ENCODE peak calls at places on chromosomes 13 and 19, in nine cellular contexts. J, C, Q, P, V, F, B, L and K are unnamed samples.

GRCh38 chr13:41597348-41598041 is 140.1 kb downstream of the RGCC start:
- DNase-seq in J (no peak), C (no peak), Q (no peak), P (no peak), V (no peak), F (peak; percentile 37), B (no peak), L (no peak), K (no peak)

GRCh38 chr19:28934626-28935025 is 278.3 kb downstream of the UQCRFS1 start:
- DNase-seq in J (no peak), C (no peak), Q (no peak), P (no peak), V (no peak), F (peak; percentile 4), B (no peak), L (no peak), K (no peak)

GRCh38 chr13:72255908-72256307 is 388.9 kb upstream of the DACH1 start:
- DNase-seq in J (no peak), C (no peak), Q (no peak), P (no peak), V (peak; percentile 60), F (peak; percentile 51), B (no peak), L (peak; percentile 84), K (no peak)

GRCh38 chr13:101579291-101579802 is 126.9 kb downstream of the ITGBL1 start:
- DNase-seq in J (no peak), C (no peak), Q (no peak), P (no peak), V (peak; percentile 44), F (peak; percentile 65), B (no peak), L (no peak), K (no peak)

GRCh38 chr19:19628499-19629134 is 597 bp upstream of the LPAR2 start:
- DNase-seq in J (peak; percentile 39), C (no peak), Q (peak; percentile 68), P (no peak), V (peak; percentile 80), F (peak; percentile 72), B (peak; percentile 67), L (no peak), K (peak; percentile 77)

GRCh38 chr19:54391589-54392061 is 23.6 kb upstream of the TTYH1 start:
- DNase-seq in J (no peak), C (no peak), Q (no peak), P (no peak), V (no peak), F (no peak), B (no peak), L (no peak), K (no peak)

GRCh38 chr19:48102870-48103751 is 7.5 kb downstream of the PLA2G4C start:
- DNase-seq in J (no peak), C (no peak), Q (peak; percentile 66), P (no peak), V (peak; percentile 46), F (peak; percentile 35), B (peak; percentile 32), L (peak; percentile 71), K (no peak)

GRCh38 chr13:107342747-107343146 is 774.8 kb upstream of the ARGLU1 start:
- DNase-seq in J (no peak), C (no peak), Q (no peak), P (no peak), V (no peak), F (no peak), B (no peak), L (no peak), K (no peak)

GRCh38 chr19:28399187-28399586 is 813.8 kb downstream of the UQCRFS1 start:
- DNase-seq in J (no peak), C (no peak), Q (no peak), P (no peak), V (no peak), F (no peak), B (no peak), L (no peak), K (no peak)

GRCh38 chr13:81987159-81987558 is 1646.2 kb upstream of the SPRY2 start:
- DNase-seq in J (no peak), C (no peak), Q (no peak), P (no peak), V (no peak), F (no peak), B (no peak), L (peak; percentile 33), K (no peak)

GRCh38 chr19:19447536-19448237 is 42.2 kb downstream of the GATAD2A start:
- DNase-seq in J (no peak), C (no peak), Q (no peak), P (no peak), V (peak; percentile 18), F (no peak), B (no peak), L (no peak), K (no peak)

GRCh38 chr13:74966814-74967213 is 515.2 kb downstream of the TBC1D4 start:
- DNase-seq in J (no peak), C (no peak), Q (no peak), P (no peak), V (peak; percentile 51), F (peak; percentile 28), B (no peak), L (no peak), K (no peak)

GRCh38 chr19:39823693-39824092 is 10.3 kb downstream of the DYRK1B start:
- DNase-seq in J (no peak), C (no peak), Q (no peak), P (peak; percentile 51), V (peak; percentile 54), F (peak; percentile 4), B (no peak), L (no peak), K (no peak)

GRCh38 chr19:13430790-13431582 is 75.3 kb downstream of the CACNA1A start:
- DNase-seq in J (peak; percentile 3), C (no peak), Q (peak; percentile 57), P (no peak), V (no peak), F (peak; percentile 49), B (peak; percentile 60), L (peak; percentile 50), K (peak; percentile 52)

GRCh38 chr19:51111606-51112005 is 3.4 kb upstream of the CTU1 start:
- DNase-seq in J (no peak), C (no peak), Q (no peak), P (peak; percentile 26), V (no peak), F (no peak), B (no peak), L (peak; percentile 30), K (no peak)

GRCh38 chr19:8081569-8082550 is 29.3 kb downstream of the CCL25 start:
- DNase-seq in J (no peak), C (no peak), Q (no peak), P (no peak), V (no peak), F (peak; percentile 22), B (no peak), L (no peak), K (no peak)

GRCh38 chr19:32201661-32202060 is 143.7 kb upstream of the ZNF507 start:
- DNase-seq in J (no peak), C (no peak), Q (no peak), P (no peak), V (peak; percentile 60), F (no peak), B (no peak), L (no peak), K (no peak)

GRCh38 chr19:3110126-3110825 is 16.1 kb downstream of the GNA11 start:
- DNase-seq in J (no peak), C (no peak), Q (no peak), P (no peak), V (no peak), F (no peak), B (no peak), L (no peak), K (no peak)

GRCh38 chr13:51858433-51859247 is 3.1 kb upstream of the CCDC70 start:
- DNase-seq in J (no peak), C (no peak), Q (no peak), P (no peak), V (no peak), F (no peak), B (no peak), L (no peak), K (no peak)

GRCh38 chr13:106477303-106477702 is 58.2 kb downstream of the EFNB2 start:
- DNase-seq in J (no peak), C (no peak), Q (no peak), P (no peak), V (no peak), F (no peak), B (no peak), L (no peak), K (no peak)

GRCh38 chr13:49319555-49320350 is 72.0 kb downstream of the CDADC1 start:
- DNase-seq in J (no peak), C (no peak), Q (no peak), P (no peak), V (no peak), F (peak; percentile 68), B (no peak), L (no peak), K (no peak)

GRCh38 chr13:50123002-50123401 is 107.8 kb downstream of the KCNRG start:
- DNase-seq in J (no peak), C (no peak), Q (no peak), P (no peak), V (no peak), F (no peak), B (no peak), L (no peak), K (no peak)

GRCh38 chr13:20136781-20137703 is 23.8 kb downstream of the GJA3 start:
- DNase-seq in J (no peak), C (no peak), Q (peak; percentile 73), P (no peak), V (no peak), F (peak; percentile 18), B (peak; percentile 65), L (no peak), K (no peak)

GRCh38 chr13:98960331-98961203 is 17.3 kb downstream of the DOCK9 start:
- DNase-seq in J (no peak), C (no peak), Q (no peak), P (no peak), V (no peak), F (no peak), B (no peak), L (no peak), K (no peak)